ENCODE peak calls at places on chromosomes 2 and 18, in eight cellular contexts. S is neural crest cell; C is GM12865; K is mucosa of descending colon; L is foreskin fibroblast; Z is CD8-positive, alpha-beta T cell; U is GM12878; V is BE2C. D is an unnamed sample.

GRCh38 chr2:164826293-164827243 is 15.1 kb downstream of the COBLL1 start:
- DNase-seq in V (peak), U (no peak), K (no peak), Z (no peak), S (no peak), L (no peak), C (no peak), D (no peak)

GRCh38 chr2:105262662-105263091 is 21.1 kb downstream of the GPR45 start:
- DNase-seq in U (no peak), L (no peak), Z (no peak), C (no peak), V (no peak), S (no peak), K (no peak), D (peak)

GRCh38 chr2:120620025-120620793 is 115.5 kb upstream of the GLI2 start:
- DNase-seq in S (no peak), K (no peak), V (no peak), Z (no peak), L (peak), C (no peak), U (no peak), D (no peak)

GRCh38 chr2:30565860-30566358 is 118.9 kb downstream of the LCLAT1 start:
- DNase-seq in C (no peak), Z (no peak), S (no peak), L (no peak), K (no peak), V (no peak), U (no peak), D (no peak)

GRCh38 chr2:240252191-240252871 is 111.9 kb upstream of the OTOS start:
- DNase-seq in U (no peak), V (no peak), C (no peak), Z (no peak), L (no peak), K (peak), S (no peak), D (no peak)

GRCh38 chr2:96977631-96978195 is 8.7 kb downstream of the FAM178B start:
- DNase-seq in K (no peak), Z (peak), V (no peak), L (peak), C (no peak), U (no peak), S (peak), D (no peak)

GRCh38 chr2:206296128-206296527 is 21.7 kb downstream of the ZDBF2 start:
- DNase-seq in V (no peak), K (no peak), L (peak), S (no peak), C (no peak), U (no peak), Z (no peak), D (no peak)

GRCh38 chr2:152518656-152519580 is 183.9 kb downstream of the FMNL2 start:
- DNase-seq in U (no peak), C (no peak), L (no peak), S (no peak), K (no peak), Z (no peak), V (no peak), D (peak)

GRCh38 chr2:83067947-83068346 is 1391.1 kb downstream of the SUCLG1 start:
- DNase-seq in Z (no peak), L (no peak), U (no peak), K (no peak), V (no peak), C (no peak), S (no peak), D (no peak)

GRCh38 chr2:58601017-58601416 is 359.9 kb upstream of the FANCL start:
- DNase-seq in K (no peak), L (peak), C (no peak), Z (no peak), U (no peak), S (no peak), V (no peak), D (no peak)

GRCh38 chr2:97992836-97993825 is 2.6 kb downstream of the TMEM131 start:
- DNase-seq in S (no peak), U (no peak), Z (no peak), L (no peak), C (no peak), V (no peak), K (no peak), D (no peak)

GRCh38 chr2:8276071-8276470 is 405.8 kb upstream of the ID2 start:
- DNase-seq in Z (no peak), C (no peak), S (no peak), L (no peak), K (no peak), U (no peak), V (no peak), D (no peak)

GRCh38 chr2:193556766-193557470 is 1362.2 kb upstream of the TMEFF2 start:
- DNase-seq in K (no peak), L (peak), C (no peak), V (no peak), U (no peak), S (no peak), Z (no peak), D (no peak)

GRCh38 chr2:164430166-164430783 is 191.0 kb downstream of the GRB14 start:
- DNase-seq in U (no peak), C (peak), Z (no peak), L (peak), S (peak), V (peak), K (no peak), D (peak)

GRCh38 chr2:1400943-1401735 is 12.1 kb upstream of the TPO start:
- DNase-seq in V (no peak), Z (no peak), K (no peak), L (no peak), U (no peak), S (no peak), C (no peak), D (peak)

GRCh38 chr2:186590538-186591441 is 934 bp downstream of the ITGAV start:
- DNase-seq in K (peak), U (no peak), Z (peak), V (peak), L (peak), C (peak), S (peak), D (peak)

GRCh38 chr18:68177807-68178702 is 536.9 kb downstream of the TMX3 start:
- DNase-seq in V (no peak), C (no peak), Z (no peak), S (no peak), K (no peak), L (peak), U (no peak), D (no peak)

GRCh38 chr2:110979834-110980612 is 140.7 kb upstream of the BCL2L11 start:
- DNase-seq in Z (no peak), K (no peak), L (no peak), V (no peak), U (no peak), S (no peak), C (no peak), D (no peak)

GRCh38 chr18:67766930-67767329 is 250.4 kb upstream of the DSEL start:
- DNase-seq in K (no peak), C (peak), L (peak), S (no peak), V (no peak), Z (no peak), U (peak), D (no peak)

GRCh38 chr2:159755788-159756187 is 42.2 kb downstream of the CD302 start:
- DNase-seq in S (no peak), L (peak), Z (no peak), K (no peak), V (no peak), U (no peak), C (no peak), D (no peak)

GRCh38 chr2:63692002-63692606 is 103.3 kb downstream of the MDH1 start:
- DNase-seq in K (no peak), L (peak), U (no peak), C (peak), S (peak), V (peak), Z (no peak), D (no peak)

GRCh38 chr2:223204537-223204936 is 152.5 kb downstream of the KCNE4 start:
- DNase-seq in S (no peak), C (no peak), K (no peak), L (no peak), V (no peak), U (no peak), Z (no peak), D (no peak)

GRCh38 chr2:206531996-206532543 is 88.7 kb downstream of the ADAM23 start:
- DNase-seq in S (no peak), K (no peak), C (no peak), V (peak), Z (no peak), L (peak), U (no peak), D (no peak)

GRCh38 chr2:182593394-182593707 is 122.7 kb upstream of the DNAJC10 start:
- DNase-seq in V (no peak), C (no peak), U (no peak), K (no peak), Z (no peak), S (no peak), L (peak), D (peak)
- TF ChIP-seq CTCF in V (no peak), C (no peak), U (no peak), K (no peak), Z (no peak), S (no peak), L (no peak), D (no peak)

DNA sequence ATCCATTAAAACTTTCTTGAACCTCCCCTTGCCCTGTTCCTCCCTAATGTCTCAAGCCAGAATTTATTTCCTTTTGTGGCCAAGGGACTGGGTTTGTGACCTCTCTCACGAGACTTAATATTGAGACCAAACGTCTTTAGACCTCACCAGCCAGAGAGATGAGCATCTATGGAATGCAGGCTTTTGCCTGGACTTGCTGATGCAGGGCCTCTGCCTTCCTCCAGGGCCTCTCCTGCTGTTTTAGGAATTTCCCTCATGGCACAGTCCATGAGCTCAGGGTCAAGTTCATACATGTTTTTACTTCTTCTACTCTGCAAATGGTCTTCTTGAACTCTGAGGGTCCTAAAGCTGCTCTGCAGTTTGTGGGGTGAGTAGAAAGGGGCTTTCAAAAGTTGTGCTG is 22.3 kb downstream of the IL1B start:
- DNase-seq in Z (no peak), K (no peak), C (no peak), U (no peak), V (no peak), L (no peak), S (no peak), D (no peak)
- TF ChIP-seq CTCF in Z (no peak), K (no peak), C (no peak), U (no peak), V (no peak), L (peak), S (peak), D (no peak)

GRCh38 chr18:27695509-27695908 is 481.4 kb downstream of the CDH2 start:
- DNase-seq in L (no peak), V (no peak), Z (no peak), K (no peak), C (no peak), S (no peak), U (no peak), D (no peak)
- TF ChIP-seq CTCF in L (no peak), V (no peak), Z (no peak), K (no peak), C (no peak), S (no peak), U (no peak), D (no peak)

DNA sequence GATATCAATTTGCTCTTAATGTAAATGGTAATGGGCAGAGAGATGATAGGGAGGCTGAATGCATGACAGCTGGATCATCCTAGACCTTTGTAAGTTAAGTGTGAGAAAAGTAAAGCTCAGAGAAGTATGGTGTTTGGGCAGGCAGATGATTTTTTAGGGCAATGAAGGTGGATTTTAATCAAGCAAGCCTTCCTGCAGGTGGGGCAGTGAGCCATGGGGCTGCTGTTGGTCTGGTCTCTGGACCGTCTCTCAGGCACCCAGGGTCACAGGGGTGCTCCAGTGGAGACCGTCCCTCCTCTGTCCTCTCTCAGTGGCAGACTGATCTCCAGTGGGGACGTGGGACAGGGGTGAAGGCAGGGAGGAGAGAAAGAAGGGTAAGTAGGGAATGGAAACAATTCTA is 69.8 kb upstream of the STK17B start:
- DNase-seq in C (no peak), K (no peak), S (no peak), V (no peak), Z (no peak), U (no peak), L (no peak), D (no peak)
- TF ChIP-seq CTCF in C (no peak), K (no peak), S (no peak), V (peak), Z (no peak), U (peak), L (no peak), D (no peak)

DNA sequence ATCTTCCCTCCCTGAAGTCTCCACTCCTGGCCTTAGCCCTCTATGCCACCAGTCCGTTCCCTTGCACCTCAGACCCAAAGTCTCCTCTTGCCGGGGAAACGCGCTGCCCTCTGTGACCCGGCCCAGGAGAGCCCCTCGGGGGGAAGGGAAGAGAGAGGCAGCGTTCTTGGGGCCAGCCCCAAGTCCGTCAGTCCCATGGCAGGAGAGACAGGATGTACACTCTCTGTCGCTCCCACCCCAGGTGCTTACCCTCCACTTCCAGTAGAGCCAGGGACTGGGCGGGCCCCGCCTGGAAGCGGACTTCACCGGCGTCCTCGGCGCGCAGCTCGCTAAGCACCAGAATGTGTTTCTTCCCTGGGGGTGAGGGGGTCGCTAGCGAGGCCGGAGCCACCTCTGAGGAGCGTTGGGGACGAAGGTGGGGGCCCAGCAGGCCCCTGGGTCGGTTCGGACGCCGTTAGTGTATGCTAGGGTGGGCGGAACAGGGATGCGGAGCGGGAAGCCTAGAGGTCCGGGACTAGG is 8.1 kb downstream of the TMEM198 start:
- DNase-seq in K (no peak), L (no peak), U (no peak), V (no peak), C (no peak), Z (peak), S (no peak), D (no peak)
- TF ChIP-seq CTCF in K (no peak), L (no peak), U (no peak), V (no peak), C (no peak), Z (no peak), S (no peak), D (no peak)

GRCh38 chr2:64803776-64804175 is 150.1 kb upstream of the SERTAD2 start:
- DNase-seq in U (no peak), Z (no peak), L (no peak), V (no peak), K (no peak), S (no peak), C (no peak), D (no peak)

GRCh38 chr2:64808736-64809135 is 155.0 kb upstream of the SERTAD2 start:
- DNase-seq in K (no peak), L (no peak), V (no peak), U (no peak), C (no peak), Z (no peak), S (no peak), D (no peak)

GRCh38 chr2:64804651-64805050 is 150.9 kb upstream of the SERTAD2 start:
- DNase-seq in K (no peak), Z (no peak), S (no peak), V (no peak), C (no peak), L (no peak), U (no peak), D (no peak)

GRCh38 chr2:64808092-64808491 is 154.4 kb upstream of the SERTAD2 start:
- DNase-seq in Z (no peak), L (no peak), K (no peak), U (no peak), S (no peak), V (no peak), C (no peak), D (no peak)

GRCh38 chr2:64807417-64807816 is 153.7 kb upstream of the SERTAD2 start:
- DNase-seq in K (no peak), Z (no peak), C (peak), U (peak), L (peak), V (no peak), S (no peak), D (no peak)
- TF ChIP-seq CTCF in K (no peak), Z (no peak), C (no peak), U (no peak), L (peak), V (no peak), S (no peak), D (no peak)

DNA sequence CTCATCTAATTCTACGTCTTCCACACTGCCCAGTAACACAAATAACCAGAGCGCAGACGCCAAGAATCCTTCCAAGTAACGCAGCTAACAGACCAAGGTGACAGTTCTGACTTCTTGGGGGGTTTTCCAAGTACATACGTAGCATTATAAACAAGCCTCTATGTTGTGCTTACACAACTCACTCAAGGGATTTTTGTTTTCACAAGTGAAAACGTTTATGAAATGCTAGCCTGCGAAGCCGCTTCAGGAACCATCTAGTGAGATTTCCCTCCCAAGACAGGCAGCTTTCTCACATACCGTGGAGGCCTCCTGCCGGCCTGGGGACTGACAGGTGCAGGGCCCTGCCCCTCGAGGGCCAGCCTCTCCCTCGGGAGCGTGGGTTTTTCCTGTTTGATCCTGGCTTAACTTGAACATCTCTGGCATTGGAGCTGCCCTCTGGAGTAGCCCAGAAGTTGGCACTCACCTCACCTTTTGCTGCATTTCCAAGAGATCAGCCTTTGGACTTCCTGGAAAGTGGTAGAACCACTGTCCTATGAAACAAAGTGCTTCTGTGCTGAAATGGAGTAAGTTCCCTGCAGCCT is 151.1 kb downstream of the MBP start:
- DNase-seq in C (peak), S (no peak), K (peak), V (no peak), U (peak), L (no peak), Z (no peak), D (no peak)
- TF ChIP-seq CTCF in C (peak), S (no peak), K (no peak), V (no peak), U (peak), L (no peak), Z (no peak), D (no peak)

GRCh38 chr18:11982981-11983380 is 1.7 kb downstream of the IMPA2 start:
- DNase-seq in K (no peak), C (no peak), V (no peak), L (no peak), U (no peak), S (no peak), Z (no peak), D (no peak)

GRCh38 chr18:11981383-11981632 is at the start of gene IMPA2:
- DNase-seq in L (no peak), Z (no peak), U (no peak), S (no peak), C (no peak), K (no peak), V (no peak), D (no peak)

GRCh38 chr18:11980148-11980554 is 1.2 kb upstream of the IMPA2 start:
- DNase-seq in S (no peak), C (no peak), K (no peak), U (no peak), V (no peak), Z (no peak), L (no peak), D (no peak)

GRCh38 chr18:11981633-11982366 is 493 bp downstream of the IMPA2 start:
- DNase-seq in S (peak), L (no peak), K (peak), Z (no peak), C (peak), V (no peak), U (no peak), D (no peak)

DNA sequence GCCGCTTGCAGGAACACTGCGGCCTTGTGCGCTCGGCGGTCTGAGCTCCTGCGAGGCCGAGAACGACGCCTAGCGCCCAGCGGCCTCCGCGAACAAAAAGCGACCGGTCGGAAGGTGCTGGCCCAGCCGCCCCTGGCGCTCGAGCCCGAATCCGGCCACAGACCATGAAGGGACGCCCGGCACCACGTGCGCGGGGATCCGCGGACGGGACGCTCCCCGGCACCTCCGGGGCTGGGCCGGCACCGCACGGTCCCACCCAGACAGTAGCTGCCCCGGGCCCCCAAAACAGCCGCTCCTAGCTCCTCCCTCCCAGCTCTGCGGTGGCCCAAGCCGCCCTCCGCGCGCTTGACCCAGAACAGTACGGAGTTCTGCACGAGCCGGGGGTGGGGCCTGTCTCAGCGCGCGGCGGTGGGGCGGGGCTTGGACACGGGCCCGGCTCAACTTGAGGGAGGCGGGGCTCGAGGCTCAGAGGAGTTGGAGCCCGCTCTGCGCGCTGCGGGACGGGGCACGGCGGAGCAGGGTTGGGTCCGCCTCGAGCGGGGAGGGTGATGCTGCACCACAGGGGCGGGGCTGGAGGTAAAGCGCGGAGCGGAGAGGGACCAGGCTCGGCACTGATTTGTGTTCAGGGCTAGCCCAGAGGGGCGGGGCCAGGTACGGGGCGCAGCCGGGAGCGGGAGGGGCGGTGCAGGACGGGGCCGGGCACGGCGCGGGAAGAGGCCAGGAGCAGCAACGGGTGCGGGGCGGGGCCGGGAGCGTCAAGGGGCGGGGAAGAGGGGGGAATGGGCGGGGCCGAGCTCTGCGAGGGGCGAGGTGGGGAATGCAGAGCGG is 538 bp upstream of the IMPA2 start:
- DNase-seq in Z (peak), L (peak), V (peak), S (peak), U (peak), C (peak), K (peak), D (peak)
- TF ChIP-seq CTCF in Z (no peak), L (no peak), V (no peak), S (no peak), U (peak), C (no peak), K (no peak), D (no peak)

D was measured in WERI-Rb-1.